ENCODE peak calls at places on chromosomes 5 and 9, in seven cellular contexts. T, C, W, F, G, R and P are unnamed samples.

GRCh38 chr9:114112778-114113585 is 13.9 kb upstream of the KIF12 start:
- DNase-seq in R (peak; percentile 56), T (no peak), G (peak; percentile 45), F (no peak), C (no peak), W (peak; percentile 75), P (no peak)

GRCh38 chr5:68287976-68288755 is 72.6 kb downstream of the PIK3R1 start:
- DNase-seq in R (peak; percentile 40), G (peak; percentile 72), T (peak; percentile 48), F (no peak), C (peak; percentile 87), W (peak; percentile 37), P (peak; percentile 57)

GRCh38 chr5:124583469-124584350 is 162.7 kb downstream of the ZNF608 start:
- DNase-seq in T (no peak), W (peak; percentile 95), C (no peak), G (peak; percentile 87), F (no peak), R (peak; percentile 21), P (no peak)

GRCh38 chr9:92097997-92098482 is 17.2 kb downstream of the SPTLC1 start:
- DNase-seq in W (peak; percentile 30), R (peak; percentile 96), C (peak; percentile 83), G (no peak), T (no peak), F (peak; percentile 47), P (peak; percentile 94)

GRCh38 chr5:54785729-54786548 is 199.5 kb downstream of the ESM1 start:
- DNase-seq in F (no peak), R (no peak), G (no peak), T (no peak), C (peak; percentile 45), W (peak; percentile 21), P (no peak)

GRCh38 chr5:176812269-176813259 is 2.2 kb downstream of the UNC5A start:
- DNase-seq in T (peak; percentile 60), G (peak; percentile 29), W (no peak), F (no peak), C (peak; percentile 45), R (peak; percentile 23), P (peak; percentile 78)

GRCh38 chr5:27511061-27511460 is 472.7 kb upstream of the CDH9 start:
- DNase-seq in F (no peak), C (no peak), T (no peak), W (no peak), G (no peak), R (no peak), P (no peak)

GRCh38 chr5:142385194-142385593 is 60.4 kb upstream of the SPRY4 start:
- DNase-seq in T (no peak), C (no peak), G (peak; percentile 75), W (peak; percentile 87), R (no peak), F (no peak), P (no peak)

GRCh38 chr9:131885144-131885609 is 145.3 kb upstream of the RAPGEF1 start:
- DNase-seq in C (no peak), R (no peak), T (no peak), G (no peak), F (no peak), W (no peak), P (no peak)

GRCh38 chr5:11719888-11720481 is 184.3 kb downstream of the CTNND2 start:
- DNase-seq in G (peak; percentile 10), T (peak; percentile 56), R (peak; percentile 83), W (no peak), F (no peak), C (peak; percentile 86), P (peak; percentile 75)

GRCh38 chr5:154316223-154316967 is 125.9 kb downstream of the GALNT10 start:
- DNase-seq in F (no peak), R (no peak), W (peak; percentile 34), T (no peak), C (no peak), G (peak; percentile 10), P (no peak)

GRCh38 chr5:171537923-171538537 is 118.6 kb downstream of the FGF18 start:
- DNase-seq in T (no peak), C (no peak), F (no peak), W (no peak), G (no peak), R (no peak), P (no peak)

GRCh38 chr9:118767571-118767970 is 601.7 kb downstream of the BRINP1 start:
- DNase-seq in R (no peak), F (no peak), C (no peak), T (no peak), W (no peak), G (no peak), P (no peak)

GRCh38 chr9:76868897-76869296 is 37.0 kb downstream of the PRUNE2 start:
- DNase-seq in C (no peak), F (no peak), G (no peak), T (peak; percentile 46), W (no peak), R (peak; percentile 85), P (no peak)

GRCh38 chr9:134128727-134129679 is 6.9 kb upstream of the WDR5 start:
- DNase-seq in T (no peak), F (no peak), W (no peak), G (no peak), C (no peak), R (peak; percentile 70), P (no peak)

GRCh38 chr5:100706796-100707195 is 171.6 kb downstream of the FAM174A start:
- DNase-seq in G (peak; percentile 80), T (no peak), F (no peak), R (peak; percentile 64), W (no peak), C (peak; percentile 44), P (no peak)

GRCh38 chr9:94031946-94032345 is 52.3 kb upstream of the PTPDC1 start:
- DNase-seq in C (no peak), G (no peak), R (no peak), W (no peak), F (no peak), T (no peak), P (no peak)

GRCh38 chr9:94031380-94031779 is 52.9 kb upstream of the PTPDC1 start:
- DNase-seq in C (no peak), R (no peak), W (no peak), F (no peak), T (no peak), G (no peak), P (no peak)

GRCh38 chr9:94029932-94030317 is 54.3 kb upstream of the PTPDC1 start:
- DNase-seq in F (no peak), G (no peak), T (no peak), C (no peak), W (no peak), R (no peak), P (no peak)

GRCh38 chr9:94030318-94031179 is 53.7 kb upstream of the PTPDC1 start:
- DNase-seq in G (peak; percentile 89), T (peak; percentile 72), C (peak; percentile 91), F (peak; percentile 43), R (peak; percentile 91), W (peak; percentile 79), P (peak; percentile 86)

GRCh38 chr9:94026816-94027215 is 57.4 kb upstream of the PTPDC1 start:
- DNase-seq in T (no peak), R (no peak), G (no peak), C (no peak), W (no peak), F (no peak), P (no peak)
- H2AK5ac ChIP-seq in T (no peak overlapping the region), R (no peak overlapping the region), G (no peak overlapping the region), C (no peak overlapping the region), W (no peak overlapping the region), F (no peak overlapping the region), P (no peak overlapping the region)

GRCh38 chr5:14143843-14144585 is 872 bp downstream of the TRIO start:
- DNase-seq in W (no peak), T (no peak), G (no peak), C (no peak), F (no peak), R (peak; percentile 42), P (peak; percentile 45)

GRCh38 chr5:14142202-14142855 is 813 bp upstream of the TRIO start:
- DNase-seq in W (no peak), G (peak; percentile 63), C (no peak), F (no peak), R (peak; percentile 41), T (no peak), P (no peak)

GRCh38 chr5:14143509-14143842 is 334 bp downstream of the TRIO start:
- DNase-seq in W (no peak), F (no peak), C (no peak), T (no peak), R (peak; percentile 37), G (no peak), P (no peak)

GRCh38 chr5:14142856-14143508 is at the start of gene TRIO:
- DNase-seq in T (peak; percentile 93), R (peak; percentile 89), G (peak; percentile 94), F (peak; percentile 85), W (peak; percentile 91), C (peak; percentile 96), P (peak; percentile 91)

GRCh38 chr5:14141764-14142163 is 1.4 kb upstream of the TRIO start:
- DNase-seq in F (no peak), W (no peak), T (no peak), R (no peak), G (no peak), C (no peak), P (no peak)
- H3K4me2 ChIP-seq in F (peak overlapping the region; percentile 100), W (peak overlapping the region; percentile 90), T (no peak overlapping the region), R (no peak overlapping the region), G (no peak overlapping the region), C (no peak overlapping the region), P (peak overlapping the region; percentile 70)

DNA sequence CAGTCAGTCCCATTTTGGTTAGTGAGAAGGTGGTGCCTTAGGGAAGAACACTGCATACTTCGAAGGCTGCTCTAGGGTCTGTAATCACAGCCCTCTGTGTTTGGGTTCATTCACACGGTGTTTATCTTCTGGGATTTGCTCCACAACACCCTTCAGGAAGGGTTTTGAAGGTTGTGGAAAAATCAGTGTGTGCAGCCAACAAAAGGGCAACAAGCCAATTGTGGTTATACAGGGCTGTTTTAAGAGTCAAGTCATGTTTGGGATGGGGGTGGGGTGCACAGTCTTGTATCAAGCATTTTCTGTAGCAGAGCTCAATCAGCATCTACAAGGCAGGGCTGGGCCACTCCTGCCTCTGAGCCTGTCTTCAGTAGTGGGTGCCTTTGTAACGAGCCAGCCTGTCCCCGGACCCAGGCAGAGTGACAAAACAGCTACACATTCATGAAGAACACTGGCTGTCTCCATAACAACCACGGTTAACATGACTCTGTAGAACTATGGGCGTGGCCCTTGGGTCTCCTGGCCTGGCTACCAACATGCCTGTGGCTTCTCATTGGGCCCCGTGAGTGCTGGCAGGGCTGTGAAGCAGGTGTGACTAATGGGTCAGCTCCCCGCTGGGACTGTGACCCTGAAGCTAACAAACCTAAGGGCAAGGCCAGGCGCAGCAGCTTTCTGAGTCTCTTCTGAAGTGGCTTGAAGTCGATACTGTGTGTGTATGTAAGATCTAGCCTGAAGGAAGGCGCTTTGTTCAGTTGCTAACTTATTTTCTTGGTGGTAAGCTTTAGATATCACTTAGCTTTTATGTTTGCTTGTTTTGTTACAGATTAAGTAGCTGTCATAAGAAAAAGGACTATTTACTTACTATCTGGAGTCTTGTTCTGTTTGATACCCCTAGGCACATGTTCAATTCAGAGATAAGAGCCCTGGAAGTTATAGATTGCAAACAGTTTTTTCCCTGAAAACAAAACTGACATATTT is 27.9 kb upstream of the GOLM1 start:
- DNase-seq in R (peak; percentile 92), C (peak; percentile 99), F (peak; percentile 68), G (peak; percentile 88), T (peak; percentile 92), W (peak; percentile 74), P (peak; percentile 98)
- H2BK120ac ChIP-seq in R (peak overlapping the region; percentile 5), C (no peak overlapping the region), F (no peak overlapping the region), G (no peak overlapping the region), T (no peak overlapping the region), W (no peak overlapping the region), P (no peak overlapping the region)

DNA sequence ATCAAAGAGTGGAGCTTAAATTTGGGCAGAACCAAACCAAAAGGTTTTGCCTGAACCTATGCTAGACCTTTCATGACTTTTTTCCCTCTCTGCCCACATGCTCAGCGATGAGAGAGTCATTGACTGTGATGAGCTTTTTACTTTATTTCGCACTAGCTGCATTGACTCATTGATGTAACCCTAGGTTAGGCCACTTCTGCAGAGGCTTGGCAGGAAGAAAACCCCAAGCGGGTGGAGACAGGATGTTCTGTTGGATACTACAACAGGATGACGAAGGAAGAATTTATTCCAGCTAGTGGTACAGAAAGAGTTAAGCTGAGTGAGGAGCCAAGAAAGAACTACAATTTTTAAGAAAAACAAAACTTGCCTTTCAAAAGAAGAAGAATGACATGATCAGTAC is 18.4 kb downstream of the AGXT2 start:
- DNase-seq in W (peak; percentile 91), T (no peak), C (no peak), F (no peak), G (peak; percentile 81), R (no peak), P (no peak)
- H2AK5ac ChIP-seq in W (no peak overlapping the region), T (no peak overlapping the region), C (no peak overlapping the region), F (no peak overlapping the region), G (no peak overlapping the region), R (no peak overlapping the region), P (no peak overlapping the region)